ENCODE peak calls at places on chromosome 3, in ten cellular contexts. S is GM10248; X is activated T-helper 9 cell treated with anti-CD3 and anti-CD28 coated beads, Interleukin-2, amount 50 U/mL, for 16 hours; F is cardiac fibroblast; O is brain microvascular endothelial cell; I is GOT3; U is NCI-H2029; V is iris pigment epithelial cell; D is A549; M is NAMALWA. H is an unnamed sample.
A peak's percentile ranks its signal among the peaks of the same experiment; 100 is the strongest.

GRCh38 chr3:48429416-48430358 is at the start of gene PLXNB1:
- DNase-seq in S (peak; percentile 78), X (peak; percentile 56), F (peak; percentile 45), O (no peak), I (no peak), U (peak; percentile 70), V (peak; percentile 84), D (peak; percentile 47), M (no peak), H (peak; percentile 78)

GRCh38 chr3:87626471-87626995 is 350.1 kb upstream of the POU1F1 start:
- DNase-seq in S (no peak), X (no peak), F (peak; percentile 68), O (peak; percentile 76), I (no peak), U (no peak), V (no peak), D (no peak), M (no peak), H (no peak)

GRCh38 chr3:186826978-186827857 is 15.3 kb upstream of the ADIPOQ start:
- DNase-seq in S (peak; percentile 99), X (peak; percentile 81), F (peak; percentile 76), O (peak; percentile 40), I (peak; percentile 57), U (peak; percentile 79), V (peak; percentile 67), D (peak; percentile 72), M (peak; percentile 93), H (peak; percentile 86)

GRCh38 chr3:24149032-24149431 is 203.9 kb downstream of the NR1D2 start:
- DNase-seq in S (no peak), X (no peak), F (no peak), O (no peak), I (no peak), U (no peak), V (peak; percentile 28), D (peak; percentile 20), M (no peak), H (no peak)

GRCh38 chr3:197168606-197169005 is 129.8 kb downstream of the DLG1 start:
- DNase-seq in S (no peak), X (no peak), F (peak; percentile 66), O (peak; percentile 56), I (no peak), U (no peak), V (peak; percentile 52), D (peak; percentile 8), M (peak; percentile 53), H (no peak)

GRCh38 chr3:128190501-128190900 is 37.2 kb downstream of the EEFSEC start:
- DNase-seq in S (no peak), X (no peak), F (peak; percentile 36), O (no peak), I (no peak), U (no peak), V (no peak), D (peak; percentile 7), M (no peak), H (no peak)

GRCh38 chr3:66712210-66712609 is 211.4 kb upstream of the LRIG1 start:
- DNase-seq in S (no peak), X (no peak), F (no peak), O (no peak), I (no peak), U (no peak), V (no peak), D (no peak), M (no peak), H (no peak)

GRCh38 chr3:32421991-32422859 is 30.6 kb downstream of the CMTM7 start:
- DNase-seq in S (no peak), X (no peak), F (peak; percentile 77), O (peak; percentile 62), I (peak; percentile 32), U (peak; percentile 76), V (peak; percentile 60), D (peak; percentile 38), M (no peak), H (peak; percentile 81)

GRCh38 chr3:106805625-106806024 is 571.6 kb upstream of the CCDC54 start:
- DNase-seq in S (no peak), X (no peak), F (no peak), O (no peak), I (no peak), U (no peak), V (no peak), D (no peak), M (no peak), H (no peak)

GRCh38 chr3:149466192-149466591 is 8.3 kb upstream of the TM4SF4 start:
- DNase-seq in S (no peak), X (no peak), F (peak; percentile 95), O (peak; percentile 84), I (no peak), U (no peak), V (peak; percentile 78), D (peak; percentile 36), M (no peak), H (no peak)

GRCh38 chr3:41188291-41188690 is 11.0 kb upstream of the CTNNB1 start:
- DNase-seq in S (no peak), X (peak; percentile 12), F (no peak), O (no peak), I (no peak), U (no peak), V (no peak), D (no peak), M (no peak), H (no peak)

GRCh38 chr3:98869391-98869790 is 32.1 kb downstream of the DCBLD2 start:
- DNase-seq in S (no peak), X (no peak), F (no peak), O (no peak), I (no peak), U (no peak), V (no peak), D (no peak), M (no peak), H (no peak)

GRCh38 chr3:151992326-151993041 is 119.0 kb downstream of the SUCNR1 start:
- DNase-seq in S (no peak), X (no peak), F (no peak), O (no peak), I (no peak), U (no peak), V (no peak), D (no peak), M (no peak), H (no peak)

GRCh38 chr3:40340541-40341170 is 31.1 kb downstream of the EIF1B start:
- DNase-seq in S (no peak), X (no peak), F (no peak), O (no peak), I (no peak), U (no peak), V (no peak), D (no peak), M (no peak), H (no peak)

GRCh38 chr3:133377396-133377795 is 22.5 kb upstream of the BFSP2 start:
- DNase-seq in S (no peak), X (no peak), F (peak; percentile 76), O (peak; percentile 53), I (no peak), U (no peak), V (peak; percentile 58), D (peak; percentile 27), M (peak; percentile 71), H (peak; percentile 43)

GRCh38 chr3:182920515-182921084 is 59.7 kb downstream of the DCUN1D1 start:
- DNase-seq in S (no peak), X (no peak), F (peak; percentile 16), O (no peak), I (no peak), U (no peak), V (no peak), D (peak; percentile 60), M (no peak), H (no peak)

GRCh38 chr3:141452045-141452444 is 34.8 kb upstream of the RASA2 start:
- DNase-seq in S (peak; percentile 67), X (no peak), F (peak; percentile 78), O (peak; percentile 65), I (no peak), U (peak; percentile 41), V (peak; percentile 73), D (peak; percentile 82), M (peak; percentile 81), H (peak; percentile 50)

GRCh38 chr3:122942241-122942640 is 85.3 kb downstream of the SEMA5B start:
- DNase-seq in S (no peak), X (no peak), F (no peak), O (no peak), I (no peak), U (no peak), V (no peak), D (no peak), M (no peak), H (no peak)

GRCh38 chr3:194043516-194043915 is 92.4 kb upstream of the HES1 start:
- DNase-seq in S (no peak), X (no peak), F (peak; percentile 54), O (peak; percentile 46), I (no peak), U (no peak), V (peak; percentile 85), D (no peak), M (no peak), H (no peak)

GRCh38 chr3:58333206-58334012 is 717 bp downstream of the PXK start:
- DNase-seq in S (peak; percentile 68), X (peak; percentile 13), F (peak; percentile 42), O (no peak), I (no peak), U (no peak), V (no peak), D (peak; percentile 13), M (peak; percentile 50), H (no peak)

GRCh38 chr3:197380786-197381185 is 82.4 kb upstream of the DLG1 start:
- DNase-seq in S (no peak), X (no peak), F (no peak), O (no peak), I (no peak), U (no peak), V (no peak), D (no peak), M (no peak), H (no peak)

GRCh38 chr3:71244153-71245051 is 339.1 kb downstream of the FOXP1 start:
- DNase-seq in S (no peak), X (no peak), F (peak; percentile 86), O (peak; percentile 90), I (no peak), U (no peak), V (peak; percentile 76), D (no peak), M (no peak), H (no peak)